ENCODE peak calls at places on chromosome 2, in seven cellular contexts. H, B, L, U, Q, P and Y are unnamed samples.
A peak's percentile ranks its signal among the peaks of the same experiment; 100 is the strongest.

GRCh38 chr2:26892133-26892532 is 44.2 kb downstream of the DPYSL5 start:
- DNase-seq in P (no peak), B (no peak), Q (no peak), L (no peak), U (no peak), H (no peak), Y (no peak)

GRCh38 chr2:9668686-9669338 is 38.0 kb upstream of the YWHAQ start:
- DNase-seq in L (no peak), U (no peak), Q (no peak), P (no peak), H (no peak), B (no peak), Y (no peak)

GRCh38 chr2:239597216-239597615 is 196.4 kb upstream of the HDAC4 start:
- DNase-seq in Q (no peak), U (no peak), L (no peak), B (peak; percentile 1), H (no peak), P (no peak), Y (no peak)

GRCh38 chr2:101696272-101697123 is 1.0 kb upstream of the MAP4K4 start:
- DNase-seq in H (no peak), P (no peak), B (no peak), Q (peak; percentile 76), L (no peak), U (no peak), Y (peak; percentile 13)

GRCh38 chr2:85796549-85797262 is 42.9 kb downstream of the ATOH8 start:
- DNase-seq in P (peak; percentile 19), L (no peak), B (no peak), H (no peak), U (no peak), Q (no peak), Y (no peak)

GRCh38 chr2:176542456-176542855 is 273.2 kb downstream of the MTX2 start:
- DNase-seq in H (no peak), Q (no peak), U (no peak), L (no peak), P (no peak), B (no peak), Y (no peak)

GRCh38 chr2:218221015-218221414 is 4.0 kb downstream of the ARPC2 start:
- DNase-seq in Q (no peak), H (no peak), U (no peak), B (no peak), L (no peak), P (no peak), Y (no peak)

GRCh38 chr2:13581471-13581870 is 864.7 kb downstream of the TRIB2 start:
- DNase-seq in L (no peak), B (no peak), U (no peak), H (no peak), P (no peak), Q (peak; percentile 36), Y (no peak)

GRCh38 chr2:61639721-61640120 is 101.6 kb upstream of the XPO1 start:
- DNase-seq in U (no peak), Q (no peak), P (peak; percentile 12), B (no peak), H (no peak), L (no peak), Y (no peak)

GRCh38 chr2:31347788-31348187 is 66.8 kb downstream of the XDH start:
- DNase-seq in P (no peak), U (no peak), Q (peak; percentile 74), H (no peak), L (no peak), B (no peak), Y (peak; percentile 77)

GRCh38 chr2:125535089-125535488 is 1120.9 kb upstream of the GYPC start:
- DNase-seq in P (no peak), L (no peak), U (no peak), B (no peak), Q (no peak), H (no peak), Y (no peak)

GRCh38 chr2:45729753-45730512 is 78.5 kb downstream of the PRKCE start:
- DNase-seq in L (no peak), Q (peak; percentile 57), H (no peak), U (peak; percentile 34), B (no peak), P (no peak), Y (no peak)

GRCh38 chr2:3847397-3848052 is 144.2 kb downstream of the DCDC2C start:
- DNase-seq in L (no peak), B (no peak), H (no peak), P (no peak), Q (no peak), U (no peak), Y (no peak)

GRCh38 chr2:230913406-230913805 is 11.6 kb downstream of the GPR55 start:
- DNase-seq in B (peak; percentile 40), U (peak; percentile 56), P (no peak), H (no peak), Q (peak; percentile 45), L (no peak), Y (peak; percentile 39)

GRCh38 chr2:197079832-197080555 is 153.5 kb upstream of the PGAP1 start:
- DNase-seq in Q (no peak), P (peak; percentile 76), B (no peak), H (no peak), L (no peak), U (no peak), Y (no peak)

GRCh38 chr2:88254437-88255081 is 84.4 kb downstream of the THNSL2 start:
- DNase-seq in B (no peak), U (no peak), L (no peak), P (no peak), H (no peak), Q (no peak), Y (no peak)

GRCh38 chr2:106584304-106584954 is 97.3 kb downstream of the CD8B2 start:
- DNase-seq in H (no peak), P (no peak), L (no peak), Q (no peak), B (no peak), U (no peak), Y (no peak)

GRCh38 chr2:217890445-217890844 is 112.3 kb downstream of the TNS1 start:
- DNase-seq in U (peak; percentile 16), B (no peak), H (no peak), L (no peak), P (no peak), Q (peak; percentile 38), Y (peak; percentile 94)

GRCh38 chr2:135657806-135658582 is 83.7 kb upstream of the UBXN4 start:
- DNase-seq in L (no peak), B (peak; percentile 42), Q (no peak), P (no peak), H (peak; percentile 28), U (no peak), Y (no peak)

GRCh38 chr2:9761547-9761946 is 81.7 kb upstream of the TAF1B start:
- DNase-seq in U (no peak), H (no peak), L (no peak), Q (no peak), B (no peak), P (no peak), Y (no peak)

GRCh38 chr2:8310557-8311455 is 371.1 kb upstream of the ID2 start:
- DNase-seq in U (no peak), H (no peak), B (peak; percentile 69), L (no peak), Q (no peak), P (no peak), Y (no peak)